ENCODE peak calls at places on chromosome 21, in ten cellular contexts. R is psoas muscle, K is tibial artery, A is body of pancreas, P is tibial nerve, F is Caco-2, W is heart right ventricle, I is left ventricle myocardium inferior, D is HepG2, B is ovary. U is an unnamed sample.

GRCh38 chr21:41641821-41642368 is 125.0 kb downstream of the RIPK4 start:
- DNase-seq in W (peak; percentile 45), B (peak; percentile 72), F (no peak), P (peak; percentile 71), A (peak; percentile 39), D (peak; percentile 41), R (peak; percentile 67), I (peak; percentile 70), K (peak; percentile 93), U (no peak)

GRCh38 chr21:27134513-27134912 is 167.6 kb upstream of the ADAMTS5 start:
- DNase-seq in F (no peak), I (no peak), P (no peak), D (no peak), K (no peak), B (no peak), W (no peak), A (no peak), R (no peak), U (no peak)

GRCh38 chr21:23016617-23017016 is 2018.4 kb downstream of the NCAM2 start:
- DNase-seq in B (no peak), F (peak; percentile 37), A (no peak), K (no peak), W (no peak), P (no peak), R (no peak), D (no peak), I (no peak), U (no peak)

GRCh38 chr21:21177353-21177986 is 179.3 kb downstream of the NCAM2 start:
- DNase-seq in F (no peak), R (no peak), P (no peak), W (no peak), A (no peak), I (no peak), K (no peak), B (no peak), D (no peak), U (no peak)

GRCh38 chr21:41611966-41612606 is 104.1 kb upstream of the TMPRSS2 start:
- DNase-seq in K (no peak), F (peak; percentile 85), R (no peak), W (no peak), P (no peak), D (peak; percentile 28), I (no peak), A (peak; percentile 58), B (no peak), U (no peak)

GRCh38 chr21:40043423-40043822 is 176.2 kb downstream of the PCP4 start:
- DNase-seq in R (no peak), W (no peak), B (no peak), F (no peak), I (no peak), A (no peak), D (no peak), K (no peak), P (no peak), U (no peak)

GRCh38 chr21:42636535-42636914 is 16.9 kb upstream of the PDE9A start:
- DNase-seq in B (no peak), A (no peak), D (no peak), P (no peak), R (no peak), K (no peak), F (no peak), W (no peak), I (no peak), U (no peak)

GRCh38 chr21:41832230-41833137 is 46.7 kb downstream of the PRDM15 start:
- DNase-seq in P (no peak), I (no peak), A (no peak), W (no peak), F (no peak), B (peak; percentile 21), D (no peak), K (no peak), R (no peak), U (no peak)

GRCh38 chr21:17542371-17542992 is 29.6 kb downstream of the CXADR start:
- DNase-seq in B (no peak), D (peak; percentile 94), W (no peak), R (no peak), I (no peak), A (no peak), P (no peak), F (no peak), K (no peak), U (no peak)

DNA sequence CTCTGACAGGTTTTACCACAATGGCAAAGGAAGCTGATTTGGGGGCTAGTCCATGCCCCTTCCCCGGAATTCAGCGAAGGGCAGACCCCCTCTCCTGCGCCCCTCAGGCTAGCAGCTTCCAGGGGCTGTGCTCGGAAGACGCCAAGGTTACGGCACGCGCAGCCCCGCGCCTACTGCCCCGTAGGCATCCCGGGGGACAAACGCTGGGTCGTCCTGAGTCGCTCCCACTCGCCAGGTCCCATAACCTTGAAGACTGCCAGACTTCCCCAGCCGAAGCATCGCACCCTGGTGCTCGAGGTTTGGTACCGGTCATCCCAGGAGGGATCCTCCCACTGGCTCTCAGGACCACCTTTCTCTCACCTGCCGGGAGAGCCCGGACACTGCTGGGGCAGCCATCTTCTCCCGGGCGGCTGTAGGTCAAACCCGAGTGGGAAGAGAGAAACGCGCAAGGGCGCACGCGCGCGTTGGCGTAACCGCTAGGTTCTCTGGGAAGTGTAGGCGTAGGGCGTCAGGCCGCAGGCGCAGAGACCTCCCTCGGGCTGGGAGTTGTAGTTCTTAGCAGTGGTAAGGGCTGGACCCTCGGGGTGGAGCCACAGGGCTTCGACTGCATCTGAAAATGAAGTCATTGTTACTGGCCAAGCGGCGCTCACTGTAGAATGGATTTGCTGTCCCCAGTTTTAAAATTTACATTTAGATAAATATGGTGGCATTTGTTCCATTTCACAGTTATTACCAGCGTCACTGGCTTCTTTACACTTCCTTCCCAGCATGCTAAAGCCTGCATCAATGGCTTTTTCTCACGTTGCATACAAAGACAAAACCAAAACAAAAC is at the start of gene ATP5PO:
- DNase-seq in D (peak; percentile 94), I (peak; percentile 98), R (peak; percentile 98), B (peak; percentile 98), K (peak; percentile 98), W (peak; percentile 98), A (peak; percentile 98), P (peak; percentile 90), F (peak; percentile 97), U (peak; percentile 98)
- H3K4me1 ChIP-seq in D (peaks cover 45% of the 10 kb centered on the region), I (peaks cover 52% of the 10 kb centered on the region), R (peaks cover 20% of the 10 kb centered on the region), B (peaks cover 5% of the 10 kb centered on the region), K (peaks cover 20% of the 10 kb centered on the region), W (peaks cover 8% of the 10 kb centered on the region), A (peaks cover 17% of the 10 kb centered on the region), P (peaks cover 3% of the 10 kb centered on the region), F (peaks cover 6% of the 10 kb centered on the region), U (peaks cover 12% of the 10 kb centered on the region)

GRCh38 chr21:44900559-44901251 is 20.0 kb downstream of the ITGB2 start:
- DNase-seq in B (no peak), I (no peak), K (no peak), P (no peak), A (no peak), F (no peak), W (no peak), R (peak; percentile 10), D (no peak), U (no peak)
- H3K27me3 ChIP-seq in B (no peaks in the 10 kb centered on the region), I (peaks cover 27% of the 10 kb centered on the region), K (no peaks in the 10 kb centered on the region), P (no peaks in the 10 kb centered on the region), A (no peaks in the 10 kb centered on the region), F (no peaks in the 10 kb centered on the region), W (peaks cover 3% of the 10 kb centered on the region), R (no peaks in the 10 kb centered on the region), D (no peaks in the 10 kb centered on the region), U (peaks cover 4% of the 10 kb centered on the region)

DNA sequence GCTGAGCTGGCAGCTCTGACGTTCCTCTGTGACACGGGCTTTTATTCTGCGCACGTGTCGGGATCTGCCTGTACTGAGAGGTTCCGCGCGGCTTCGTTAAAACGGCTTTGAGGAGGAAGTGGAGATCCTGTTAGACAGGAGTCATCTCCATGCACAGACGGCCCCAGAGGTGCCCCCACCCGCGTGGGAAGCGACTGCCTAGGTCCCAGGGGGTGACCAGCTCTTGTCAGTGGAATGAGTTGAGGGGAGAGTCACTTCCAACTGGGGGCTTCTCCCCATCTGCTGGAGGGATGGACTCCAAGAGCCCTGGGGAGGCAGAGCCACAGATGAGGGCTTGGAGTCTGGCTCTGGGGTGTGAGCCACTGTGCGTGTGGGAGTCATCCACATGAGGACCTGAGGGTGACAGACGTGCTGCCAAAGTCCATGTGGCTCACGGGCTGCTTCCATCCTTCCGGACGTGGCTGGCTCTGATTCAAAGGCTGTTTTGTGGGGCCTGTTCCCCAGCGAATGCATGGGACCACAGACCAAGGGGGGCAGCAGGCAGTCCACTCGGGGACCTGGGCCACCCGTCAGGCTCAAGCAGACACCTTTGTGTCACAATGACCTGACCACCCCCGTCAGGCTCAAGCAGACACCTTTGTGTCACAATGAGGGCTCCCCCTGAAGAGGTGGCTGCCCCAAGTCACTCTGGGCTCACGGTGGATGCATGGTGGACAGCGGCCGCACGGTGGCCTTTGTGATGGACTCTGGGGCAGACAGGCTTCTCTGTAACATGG is 26.8 kb downstream of the PTTG1IP start:
- DNase-seq in R (peak; percentile 59), P (peak; percentile 68), K (peak; percentile 85), D (peak; percentile 48), F (peak; percentile 34), B (peak; percentile 54), W (no peak), I (peak; percentile 45), A (peak; percentile 37), U (peak; percentile 64)
- H3K4me3 ChIP-seq in R (peak overlapping the region; percentile 50), P (no peak overlapping the region), K (peak overlapping the region; percentile 46), D (peak overlapping the region; percentile 58), F (no peak overlapping the region), B (no peak overlapping the region), W (peak overlapping the region; percentile 29), I (peak overlapping the region; percentile 64), A (no peak overlapping the region), U (peak overlapping the region; percentile 42)

GRCh38 chr21:45114072-45114471 is 39.7 kb downstream of the ADARB1 start:
- DNase-seq in K (no peak), F (no peak), I (no peak), P (no peak), D (no peak), A (no peak), W (no peak), R (no peak), B (no peak), U (no peak)
- H3K4me1 ChIP-seq in K (peaks cover 61% of the 10 kb centered on the region), F (no peaks in the 10 kb centered on the region), I (peaks cover 80% of the 10 kb centered on the region), P (peaks cover 10% of the 10 kb centered on the region), D (no peaks in the 10 kb centered on the region), A (no peaks in the 10 kb centered on the region), W (peaks cover 56% of the 10 kb centered on the region), R (peaks cover 29% of the 10 kb centered on the region), B (peaks cover 1% of the 10 kb centered on the region), U (no peaks in the 10 kb centered on the region)

DNA sequence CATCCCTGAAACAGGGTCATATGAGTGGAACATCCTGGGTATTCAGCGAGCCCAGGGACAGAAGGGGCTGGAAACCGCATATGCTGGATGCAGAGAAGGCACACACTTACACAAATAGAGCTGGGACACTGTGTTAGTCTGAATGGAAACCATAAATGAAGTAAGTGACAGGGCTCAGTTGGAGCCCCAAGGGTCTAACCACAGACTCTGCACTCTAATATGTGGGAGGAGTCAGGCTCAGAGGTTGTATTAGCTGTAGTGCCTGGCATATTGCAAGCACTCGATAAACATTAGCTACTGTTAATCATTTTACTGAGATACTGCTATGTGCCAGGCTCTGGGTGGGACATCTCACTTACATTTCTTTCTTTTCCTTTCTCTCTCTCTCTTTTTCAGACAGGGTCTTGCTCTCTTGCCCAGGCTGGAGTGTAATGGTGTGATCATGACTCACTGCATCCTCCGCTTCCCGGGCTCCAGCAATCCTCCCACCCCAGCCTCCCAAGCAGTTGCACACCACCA is 6.5 kb upstream of the OLIG1 start:
- DNase-seq in D (no peak), B (no peak), P (no peak), I (no peak), W (no peak), A (no peak), F (no peak), R (no peak), K (no peak), U (no peak)
- H3K27me3 ChIP-seq in D (peaks cover 3% of the 10 kb centered on the region), B (no peaks in the 10 kb centered on the region), P (no peaks in the 10 kb centered on the region), I (peaks cover 93% of the 10 kb centered on the region), W (peaks cover 73% of the 10 kb centered on the region), A (no peaks in the 10 kb centered on the region), F (peaks cover 2% of the 10 kb centered on the region), R (no peaks in the 10 kb centered on the region), K (no peaks in the 10 kb centered on the region), U (peaks cover 44% of the 10 kb centered on the region)